ENCODE peak calls at places on chromosomes 16 and 17, in eight cellular contexts. V is AG04449, O is thoracic aorta, F is NCI-H748 treated with DMSO at 0.1 percent for 48 hours, E is NCI-H1930, L is skeletal muscle cell, U is HTR-8/SVneo, S is fibroblast of mammary gland. B is an unnamed sample.

GRCh38 chr16:85479972-85480726 is 133.0 kb upstream of the GSE1 start:
- DNase-seq in V (no peak), O (no peak), F (no peak), E (no peak), L (no peak), U (no peak), S (no peak), B (no peak)

GRCh38 chr16:20348365-20349185 is 3.9 kb downstream of the UMOD start:
- DNase-seq in V (no peak), O (no peak), F (peak), E (peak), L (no peak), U (no peak), S (no peak), B (no peak)

GRCh38 chr17:41919165-41919817 is 540 bp upstream of the ACLY start:
- DNase-seq in V (no peak), O (no peak), F (peak), E (no peak), L (no peak), U (peak), S (peak), B (no peak)

GRCh38 chr16:1163567-1164055 is 10.7 kb downstream of the CACNA1H start:
- DNase-seq in V (no peak), O (no peak), F (no peak), E (no peak), L (no peak), U (peak), S (peak), B (no peak)

GRCh38 chr16:78800535-78800934 is 701.1 kb downstream of the WWOX start:
- DNase-seq in V (no peak), O (no peak), F (no peak), E (no peak), L (no peak), U (no peak), S (no peak), B (no peak)

GRCh38 chr17:8289103-8289397 is 580 bp downstream of the RANGRF start:
- DNase-seq in V (no peak), O (no peak), F (peak), E (no peak), L (no peak), U (no peak), S (no peak), B (no peak)

GRCh38 chr17:12422632-12423031 is 243.1 kb upstream of the MYOCD start:
- DNase-seq in V (no peak), O (no peak), F (no peak), E (no peak), L (no peak), U (no peak), S (no peak), B (no peak)

GRCh38 chr16:1108299-1109252 is 12.5 kb upstream of the C1QTNF8 start:
- DNase-seq in V (no peak), O (no peak), F (no peak), E (no peak), L (no peak), U (no peak), S (peak), B (no peak)

GRCh38 chr17:42684929-42685556 is 2.7 kb downstream of the CNTNAP1 start:
- DNase-seq in V (no peak), O (no peak), F (no peak), E (no peak), L (no peak), U (no peak), S (no peak), B (no peak)

GRCh38 chr17:8226536-8227237 is 16.3 kb upstream of the AURKB start:
- DNase-seq in V (no peak), O (no peak), F (peak), E (peak), L (peak), U (peak), S (peak), B (peak)

GRCh38 chr17:45962221-45962972 is 36.7 kb upstream of the STH start:
- DNase-seq in V (no peak), O (no peak), F (no peak), E (no peak), L (no peak), U (no peak), S (no peak), B (no peak)

GRCh38 chr17:61770752-61771533 is 92.4 kb downstream of the BRIP1 start:
- DNase-seq in V (peak), O (no peak), F (no peak), E (no peak), L (no peak), U (no peak), S (peak), B (no peak)

GRCh38 chr16:80344570-80344969 is 196.2 kb upstream of the DYNLRB2 start:
- DNase-seq in V (no peak), O (no peak), F (no peak), E (no peak), L (no peak), U (no peak), S (no peak), B (no peak)

GRCh38 chr16:58462997-58463891 is 36.7 kb upstream of the NDRG4 start:
- DNase-seq in V (no peak), O (no peak), F (no peak), E (no peak), L (no peak), U (no peak), S (no peak), B (no peak)

GRCh38 chr17:38415250-38416194 is 12.7 kb upstream of the ARHGAP23 start:
- DNase-seq in V (no peak), O (no peak), F (peak), E (peak), L (no peak), U (no peak), S (peak), B (no peak)

GRCh38 chr16:19691161-19691850 is 26.7 kb downstream of the KNOP1 start:
- DNase-seq in V (no peak), O (no peak), F (no peak), E (no peak), L (no peak), U (no peak), S (no peak), B (no peak)

GRCh38 chr16:72362972-72363371 is 191.0 kb upstream of the PMFBP1 start:
- DNase-seq in V (no peak), O (no peak), F (no peak), E (no peak), L (no peak), U (no peak), S (no peak), B (no peak)

GRCh38 chr17:1270210-1271019 is at the start of gene BHLHA9:
- DNase-seq in V (no peak), O (no peak), F (no peak), E (no peak), L (no peak), U (no peak), S (no peak), B (no peak)

GRCh38 chr16:65024649-65025243 is 97.1 kb downstream of the CDH11 start:
- DNase-seq in V (no peak), O (no peak), F (no peak), E (no peak), L (no peak), U (no peak), S (peak), B (no peak)

GRCh38 chr17:4043862-4044261 is 79.6 kb upstream of the ATP2A3 start:
- DNase-seq in V (no peak), O (no peak), F (no peak), E (no peak), L (no peak), U (no peak), S (no peak), B (no peak)